ENCODE peak calls at places on chromosomes 16 and 17, in six cellular contexts. One of them, this sample, is unnamed.

GRCh38 chr17:72615627-72615991 is 476.9 kb downstream of the SLC39A11 start:
- DNase-seq in effector memory CD8-positive, alpha-beta T cell: no peak
- DNase-seq in HuH-7.5: no peak
- DNase-seq in GM20000: no peak
- DNase-seq in GM23248: no peak
- DNase-seq in sigmoid colon: no peak
- DNase-seq in this sample: no peak

GRCh38 chr16:9033125-9033830 is 58.2 kb upstream of the HAPSTR1 start:
- DNase-seq in effector memory CD8-positive, alpha-beta T cell: no peak
- DNase-seq in HuH-7.5: peak; percentile 37
- DNase-seq in GM20000: peak; percentile 41
- DNase-seq in GM23248: peak; percentile 81
- DNase-seq in sigmoid colon: no peak
- DNase-seq in this sample: peak; percentile 77

GRCh38 chr17:76414334-76415295 is 30.2 kb downstream of the SPHK1 start:
- DNase-seq in effector memory CD8-positive, alpha-beta T cell: no peak
- DNase-seq in HuH-7.5: no peak
- DNase-seq in GM20000: no peak
- DNase-seq in GM23248: peak; percentile 51
- DNase-seq in sigmoid colon: peak; percentile 86
- DNase-seq in this sample: no peak

GRCh38 chr17:5219536-5219935 is 15.1 kb downstream of the SCIMP start:
- DNase-seq in effector memory CD8-positive, alpha-beta T cell: no peak
- DNase-seq in HuH-7.5: no peak
- DNase-seq in GM20000: no peak
- DNase-seq in GM23248: no peak
- DNase-seq in sigmoid colon: no peak
- DNase-seq in this sample: no peak

GRCh38 chr17:64218066-64218465 is 45.0 kb downstream of the TEX2 start:
- DNase-seq in effector memory CD8-positive, alpha-beta T cell: no peak
- DNase-seq in HuH-7.5: no peak
- DNase-seq in GM20000: peak; percentile 58
- DNase-seq in GM23248: no peak
- DNase-seq in sigmoid colon: no peak
- DNase-seq in this sample: no peak

GRCh38 chr17:73435412-73435811 is 123.6 kb upstream of the CDC42EP4 start:
- DNase-seq in effector memory CD8-positive, alpha-beta T cell: no peak
- DNase-seq in HuH-7.5: no peak
- DNase-seq in GM20000: no peak
- DNase-seq in GM23248: no peak
- DNase-seq in sigmoid colon: no peak
- DNase-seq in this sample: no peak

GRCh38 chr16:84524346-84524920 is 20.0 kb upstream of the MEAK7 start:
- DNase-seq in effector memory CD8-positive, alpha-beta T cell: no peak
- DNase-seq in HuH-7.5: no peak
- DNase-seq in GM20000: no peak
- DNase-seq in GM23248: no peak
- DNase-seq in sigmoid colon: no peak
- DNase-seq in this sample: no peak

GRCh38 chr16:3131755-3132377 is 3.0 kb upstream of the ZNF213 start:
- DNase-seq in effector memory CD8-positive, alpha-beta T cell: peak; percentile 28
- DNase-seq in HuH-7.5: no peak
- DNase-seq in GM20000: no peak
- DNase-seq in GM23248: peak; percentile 70
- DNase-seq in sigmoid colon: no peak
- DNase-seq in this sample: peak; percentile 59

GRCh38 chr16:73523209-73523608 is 475.3 kb upstream of the ZFHX3 start:
- DNase-seq in effector memory CD8-positive, alpha-beta T cell: no peak
- DNase-seq in HuH-7.5: no peak
- DNase-seq in GM20000: no peak
- DNase-seq in GM23248: no peak
- DNase-seq in sigmoid colon: no peak
- DNase-seq in this sample: no peak

GRCh38 chr17:49881054-49881402 is 33.2 kb upstream of the TAC4 start:
- DNase-seq in effector memory CD8-positive, alpha-beta T cell: no peak
- DNase-seq in HuH-7.5: no peak
- DNase-seq in GM20000: no peak
- DNase-seq in GM23248: no peak
- DNase-seq in sigmoid colon: no peak
- DNase-seq in this sample: no peak

GRCh38 chr17:75909812-75910274 is 5.2 kb upstream of the MRPL38 start:
- DNase-seq in effector memory CD8-positive, alpha-beta T cell: no peak
- DNase-seq in HuH-7.5: no peak
- DNase-seq in GM20000: no peak
- DNase-seq in GM23248: peak; percentile 81
- DNase-seq in sigmoid colon: no peak
- DNase-seq in this sample: peak; percentile 63

GRCh38 chr16:55630774-55631173 is 25.0 kb upstream of the SLC6A2 start:
- DNase-seq in effector memory CD8-positive, alpha-beta T cell: no peak
- DNase-seq in HuH-7.5: no peak
- DNase-seq in GM20000: no peak
- DNase-seq in GM23248: no peak
- DNase-seq in sigmoid colon: no peak
- DNase-seq in this sample: no peak

GRCh38 chr16:31428277-31428597 is at the start of gene COX6A2:
- DNase-seq in effector memory CD8-positive, alpha-beta T cell: no peak
- DNase-seq in HuH-7.5: no peak
- DNase-seq in GM20000: no peak
- DNase-seq in GM23248: no peak
- DNase-seq in sigmoid colon: no peak
- DNase-seq in this sample: no peak

GRCh38 chr17:39647242-39647641 is 10.3 kb downstream of the STARD3 start:
- DNase-seq in effector memory CD8-positive, alpha-beta T cell: no peak
- DNase-seq in HuH-7.5: no peak
- DNase-seq in GM20000: no peak
- DNase-seq in GM23248: no peak
- DNase-seq in sigmoid colon: no peak
- DNase-seq in this sample: no peak

GRCh38 chr17:45789874-45790273 is 5.8 kb downstream of the CRHR1 start:
- DNase-seq in effector memory CD8-positive, alpha-beta T cell: no peak
- DNase-seq in HuH-7.5: no peak
- DNase-seq in GM20000: no peak
- DNase-seq in GM23248: no peak
- DNase-seq in sigmoid colon: no peak
- DNase-seq in this sample: no peak

GRCh38 chr17:74521701-74522201 is 9.5 kb downstream of the CD300LB start:
- DNase-seq in effector memory CD8-positive, alpha-beta T cell: no peak
- DNase-seq in HuH-7.5: no peak
- DNase-seq in GM20000: no peak
- DNase-seq in GM23248: no peak
- DNase-seq in sigmoid colon: no peak
- DNase-seq in this sample: no peak

GRCh38 chr17:178292-179065 is 3.0 kb downstream of the DOC2B start:
- DNase-seq in effector memory CD8-positive, alpha-beta T cell: no peak
- DNase-seq in HuH-7.5: no peak
- DNase-seq in GM20000: no peak
- DNase-seq in GM23248: no peak
- DNase-seq in sigmoid colon: no peak
- DNase-seq in this sample: no peak

GRCh38 chr17:20267459-20267842 is 199.9 kb downstream of the LGALS9B start:
- DNase-seq in effector memory CD8-positive, alpha-beta T cell: no peak
- DNase-seq in HuH-7.5: no peak
- DNase-seq in GM20000: no peak
- DNase-seq in GM23248: no peak
- DNase-seq in sigmoid colon: no peak
- DNase-seq in this sample: no peak

GRCh38 chr17:77404812-77405581 is 264.2 kb downstream of the SEC14L1 start:
- DNase-seq in effector memory CD8-positive, alpha-beta T cell: peak; percentile 75
- DNase-seq in HuH-7.5: no peak
- DNase-seq in GM20000: peak; percentile 94
- DNase-seq in GM23248: peak; percentile 88
- DNase-seq in sigmoid colon: no peak
- DNase-seq in this sample: peak; percentile 69

GRCh38 chr16:86443508-86444130 is 66.7 kb upstream of the FOXF1 start:
- DNase-seq in effector memory CD8-positive, alpha-beta T cell: no peak
- DNase-seq in HuH-7.5: no peak
- DNase-seq in GM20000: no peak
- DNase-seq in GM23248: no peak
- DNase-seq in sigmoid colon: no peak
- DNase-seq in this sample: no peak

This sample was measured in epithelial cell of esophagus.